ENCODE peak calls at places on chromosomes 3 and 15, in seven cellular contexts. T, F, R, B, J, V and O are unnamed samples.

GRCh38 chr3:104909188-104909587 is 457.5 kb upstream of the ALCAM start:
- DNase-seq in R (peak), F (no peak), B (no peak), J (peak), V (no peak), T (no peak), O (no peak)

GRCh38 chr3:45223889-45224730 is 2.0 kb downstream of the TMEM158 start:
- DNase-seq in J (no peak), R (no peak), F (no peak), B (no peak), V (no peak), T (no peak), O (no peak)

GRCh38 chr3:134656211-134656800 is 5.5 kb upstream of the KY start:
- DNase-seq in V (no peak), J (no peak), T (no peak), R (no peak), F (no peak), B (no peak), O (no peak)

GRCh38 chr15:51649659-51650521 is 27.3 kb upstream of the DMXL2 start:
- DNase-seq in T (no peak), V (peak), F (no peak), B (peak), J (peak), R (peak), O (peak)

GRCh38 chr15:76799760-76800159 is 105.4 kb downstream of the SCAPER start:
- DNase-seq in T (no peak), R (no peak), B (no peak), J (no peak), F (no peak), V (no peak), O (no peak)

GRCh38 chr3:193124861-193125260 is 116.2 kb upstream of the PLAAT1 start:
- DNase-seq in R (no peak), F (no peak), B (no peak), V (no peak), J (no peak), T (peak), O (no peak)

GRCh38 chr3:15040844-15041243 is 24.3 kb downstream of the MRPS25 start:
- DNase-seq in V (no peak), F (no peak), R (no peak), B (no peak), T (no peak), J (no peak), O (no peak)

GRCh38 chr3:188584958-188585689 is 431.2 kb downstream of the LPP start:
- DNase-seq in T (no peak), F (no peak), R (no peak), B (no peak), J (no peak), V (no peak), O (no peak)

GRCh38 chr3:113769551-113769950 is 22.7 kb downstream of the ATP6V1A start:
- DNase-seq in F (no peak), V (no peak), J (peak), T (no peak), B (no peak), R (no peak), O (no peak)

GRCh38 chr3:50008931-50009330 is 69.0 kb downstream of the RBM6 start:
- DNase-seq in F (no peak), V (no peak), R (no peak), T (no peak), B (no peak), J (no peak), O (no peak)

GRCh38 chr3:105944721-105945120 is 75.9 kb upstream of the CBLB start:
- DNase-seq in V (no peak), F (no peak), J (no peak), T (no peak), R (no peak), B (no peak), O (no peak)